ENCODE peak calls at places on chromosomes 7 and 10, in six cellular contexts. H is suprapubic skin, V is fibroblast of mammary gland, T is astrocyte of the spinal cord, X is HL-60, O is mammary epithelial cell. W is an unnamed sample.

GRCh38 chr7:69927461-69927860 is 329.2 kb downstream of the AUTS2 start:
- DNase-seq in H (no peak), V (no peak), T (no peak), X (no peak), O (no peak), W (no peak)

GRCh38 chr10:65040796-65041195 is 1519.6 kb downstream of the REEP3 start:
- DNase-seq in H (no peak), V (no peak), T (no peak), X (no peak), O (no peak), W (no peak)

GRCh38 chr7:148334959-148335577 is 255.5 kb upstream of the C7orf33 start:
- DNase-seq in H (no peak), V (peak), T (peak), X (no peak), O (peak), W (peak)

GRCh38 chr7:142711722-142712616 is 37.3 kb upstream of the PRSS1 start:
- DNase-seq in H (no peak), V (peak), T (peak), X (peak), O (peak), W (no peak)

GRCh38 chr10:113704637-113705343 is 25.1 kb downstream of the CASP7 start:
- DNase-seq in H (no peak), V (peak), T (peak), X (no peak), O (peak), W (no peak)

GRCh38 chr7:127667017-127667670 is 15.2 kb downstream of the SND1 start:
- DNase-seq in H (no peak), V (peak), T (peak), X (no peak), O (peak), W (no peak)

GRCh38 chr10:101897633-101898032 is 54.0 kb upstream of the KCNIP2 start:
- DNase-seq in H (no peak), V (peak), T (peak), X (peak), O (no peak), W (no peak)

GRCh38 chr7:24660541-24660940 is 87.3 kb downstream of the PALS2 start:
- DNase-seq in H (no peak), V (peak), T (no peak), X (no peak), O (no peak), W (peak)

GRCh38 chr7:34675749-34676374 is 17.8 kb downstream of the NPSR1 start:
- DNase-seq in H (no peak), V (peak), T (peak), X (peak), O (no peak), W (no peak)

GRCh38 chr10:131652416-131652815 is 248.4 kb upstream of the PPP2R2D start:
- DNase-seq in H (peak), V (no peak), T (no peak), X (no peak), O (no peak), W (no peak)

GRCh38 chr10:92830478-92831389 is 17.6 kb upstream of the EXOC6 start:
- DNase-seq in H (no peak), V (no peak), T (no peak), X (peak), O (no peak), W (no peak)

GRCh38 chr10:79436066-79436849 is 9.2 kb downstream of the ZCCHC24 start:
- DNase-seq in H (peak), V (no peak), T (no peak), X (no peak), O (no peak), W (no peak)

GRCh38 chr10:29951441-29951931 is 107.9 kb downstream of the JCAD start:
- DNase-seq in H (no peak), V (peak), T (peak), X (no peak), O (peak), W (no peak)

GRCh38 chr10:102635377-102635776 is 8.9 kb upstream of the TRIM8 start:
- DNase-seq in H (no peak), V (no peak), T (no peak), X (peak), O (no peak), W (no peak)

GRCh38 chr7:131652934-131653333 is 96.5 kb upstream of the PODXL start:
- DNase-seq in H (no peak), V (no peak), T (no peak), X (no peak), O (no peak), W (no peak)

GRCh38 chr10:48289652-48290238 is 15.2 kb upstream of the FRMPD2 start:
- DNase-seq in H (no peak), V (peak), T (peak), X (peak), O (peak), W (no peak)

GRCh38 chr7:123656544-123657303 is 1.1 kb downstream of the LMOD2 start:
- DNase-seq in H (no peak), V (no peak), T (no peak), X (no peak), O (no peak), W (no peak)

GRCh38 chr7:32957326-32958045 is at the start of gene FKBP9:
- DNase-seq in H (peak), V (peak), T (peak), X (peak), O (peak), W (peak)

GRCh38 chr7:79553811-79554555 is 100.5 kb upstream of the MAGI2 start:
- DNase-seq in H (no peak), V (peak), T (no peak), X (no peak), O (peak), W (no peak)

GRCh38 chr7:145665499-145666258 is 450.9 kb upstream of the CNTNAP2 start:
- DNase-seq in H (no peak), V (no peak), T (no peak), X (no peak), O (no peak), W (no peak)

GRCh38 chr7:116786791-116787443 is 75.5 kb upstream of the CAPZA2 start:
- DNase-seq in H (no peak), V (peak), T (peak), X (no peak), O (peak), W (no peak)

GRCh38 chr7:53246974-53247373 is 211.5 kb downstream of the POM121L12 start:
- DNase-seq in H (no peak), V (no peak), T (no peak), X (no peak), O (no peak), W (no peak)

GRCh38 chr7:257647-257992 is 32.4 kb upstream of the FOXL3 start:
- DNase-seq in H (no peak), V (no peak), T (no peak), X (no peak), O (no peak), W (no peak)

GRCh38 chr10:23408330-23408976 is 30.4 kb upstream of the OTUD1 start:
- DNase-seq in H (no peak), V (peak), T (no peak), X (no peak), O (no peak), W (no peak)

GRCh38 chr7:35548291-35548690 is 146.6 kb downstream of the HERPUD2 start:
- DNase-seq in H (no peak), V (no peak), T (no peak), X (no peak), O (no peak), W (no peak)

GRCh38 chr10:31083765-31084184 is 52.1 kb upstream of the ZNF438 start:
- DNase-seq in H (no peak), V (peak), T (peak), X (peak), O (peak), W (no peak)

GRCh38 chr7:157431173-157431950 is 94.6 kb downstream of the DNAJB6 start:
- DNase-seq in H (no peak), V (no peak), T (no peak), X (no peak), O (no peak), W (no peak)

GRCh38 chr10:69051303-69051702 is 36.6 kb upstream of the SRGN start:
- DNase-seq in H (no peak), V (peak), T (peak), X (peak), O (no peak), W (no peak)

GRCh38 chr10:124917168-124917938 is 24.6 kb upstream of the ZRANB1 start:
- DNase-seq in H (peak), V (peak), T (peak), X (peak), O (peak), W (no peak)

GRCh38 chr10:116158036-116158435 is 115.0 kb downstream of the GFRA1 start:
- DNase-seq in H (no peak), V (no peak), T (no peak), X (no peak), O (no peak), W (no peak)

GRCh38 chr10:73810358-73810734 is 1.1 kb downstream of the NDST2 start:
- DNase-seq in H (no peak), V (peak), T (no peak), X (no peak), O (no peak), W (no peak)

GRCh38 chr10:61262486-61263261 is 190.5 kb downstream of the TMEM26 start:
- DNase-seq in H (no peak), V (peak), T (peak), X (no peak), O (no peak), W (no peak)

GRCh38 chr7:29345590-29345989 is 151.0 kb downstream of the CHN2 start:
- DNase-seq in H (no peak), V (peak), T (peak), X (peak), O (peak), W (no peak)

GRCh38 chr10:13712799-13713581 is 126.2 kb downstream of the PRPF18 start:
- DNase-seq in H (peak), V (peak), T (peak), X (peak), O (peak), W (peak)

GRCh38 chr7:6386779-6387178 is 61.0 kb downstream of the DAGLB start:
- DNase-seq in H (no peak), V (no peak), T (no peak), X (no peak), O (no peak), W (no peak)

DNA sequence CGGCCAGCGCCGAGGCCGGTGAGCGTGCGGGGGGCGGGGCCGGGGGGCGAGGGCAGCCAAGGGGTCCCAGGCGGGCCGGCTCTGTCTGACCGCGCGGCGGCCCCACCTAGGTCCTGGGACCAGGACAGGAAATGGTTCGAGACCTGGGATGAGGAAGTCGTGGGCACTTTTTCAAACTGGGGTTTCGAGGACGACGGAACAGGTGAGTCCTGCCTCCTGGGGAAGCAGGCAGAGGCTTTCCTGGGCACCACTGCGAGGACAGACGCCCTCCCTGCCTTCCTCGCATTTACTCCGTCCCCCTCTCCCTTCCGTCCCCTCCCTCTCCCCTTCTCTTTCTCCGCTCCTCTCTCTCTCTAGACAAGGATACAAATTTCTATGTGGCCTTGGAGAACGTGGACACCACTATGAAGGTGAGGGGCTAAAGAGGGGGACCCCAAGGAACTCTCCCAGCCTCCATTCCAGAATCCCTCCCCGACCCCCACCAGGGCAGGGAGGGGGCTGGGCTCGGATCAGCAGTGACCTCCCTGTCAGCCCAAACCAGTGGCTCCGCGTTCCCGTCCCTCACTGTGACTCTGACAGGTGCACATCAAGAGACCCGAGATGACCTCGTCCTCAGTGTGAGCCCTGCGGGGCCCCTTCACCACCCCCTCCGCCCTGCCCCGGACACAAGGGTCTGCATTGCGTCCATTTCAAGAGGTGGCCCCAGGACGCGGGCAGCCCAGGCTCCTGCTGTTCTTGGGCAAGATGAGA is 2.6 kb upstream of the MUC12 start:
- DNase-seq in H (no peak), V (no peak), T (no peak), X (peak), O (no peak), W (no peak)
- TF ChIP-seq CTCF in H (no peak), V (no peak), T (no peak), X (no peak), O (no peak), W (no peak)

DNA sequence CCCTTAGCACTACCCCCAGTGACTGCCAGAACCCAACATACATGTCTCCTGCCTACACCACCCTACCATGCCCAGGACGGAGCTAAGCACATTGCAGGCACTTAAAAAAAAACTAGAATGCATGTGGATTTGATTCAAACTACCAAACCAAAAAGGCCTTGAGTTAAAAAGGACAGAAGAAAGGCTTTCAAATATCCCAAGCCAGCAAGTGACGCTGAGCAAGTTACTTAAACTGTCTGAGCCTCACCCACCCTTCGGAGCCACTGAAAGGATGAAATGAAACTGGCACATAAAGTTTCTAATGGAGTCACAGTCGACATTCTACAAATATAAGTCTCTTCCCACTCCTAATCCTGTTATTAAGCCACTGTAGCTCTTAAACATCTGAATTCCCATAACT is 1.8 kb downstream of the CPXM2 start:
- DNase-seq in H (no peak), V (no peak), T (no peak), X (no peak), O (no peak), W (no peak)
- H3K4me3 ChIP-seq in H (no peak), V (no peak), T (no peak), X (no peak), O (no peak), W (no peak)

DNA sequence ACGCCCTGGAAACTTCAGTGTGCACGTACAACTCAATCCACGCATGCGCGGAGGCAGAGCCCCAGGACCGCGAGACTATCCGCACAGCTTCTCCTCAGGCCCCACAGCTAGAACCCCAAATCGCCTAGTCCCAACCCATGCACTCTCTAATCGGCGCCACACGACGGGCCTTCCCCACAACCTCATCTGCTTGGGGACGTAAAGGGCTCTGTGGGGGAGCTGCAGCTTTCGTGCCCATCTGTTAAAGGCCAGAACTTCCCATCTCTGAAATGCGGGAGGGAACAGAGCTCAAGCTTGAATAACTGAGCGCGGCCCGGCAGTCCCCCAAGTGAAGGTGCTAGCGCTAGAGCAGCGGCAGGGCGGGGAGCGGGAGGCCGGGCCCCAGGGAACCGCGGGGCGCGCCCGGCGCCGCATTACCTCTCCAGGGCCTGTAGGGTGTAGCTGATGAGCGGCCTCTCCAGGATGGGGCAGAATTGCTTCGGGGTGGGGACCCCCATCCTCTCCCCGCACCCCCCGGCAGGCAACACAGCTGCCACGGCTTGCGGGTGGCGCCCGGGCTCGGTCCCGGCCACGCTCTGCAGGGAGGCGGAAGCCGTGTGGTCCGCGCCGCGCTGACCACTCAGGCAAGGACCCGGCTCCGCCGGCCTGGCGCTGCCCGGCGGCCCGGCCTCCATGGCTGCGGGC is 547 bp downstream of the CRPPA start:
- DNase-seq in H (peak), V (peak), T (peak), X (peak), O (peak), W (peak)
- TF ChIP-seq CTCF in H (peak), V (no peak), T (peak), X (no peak), O (peak), W (peak)

DNA sequence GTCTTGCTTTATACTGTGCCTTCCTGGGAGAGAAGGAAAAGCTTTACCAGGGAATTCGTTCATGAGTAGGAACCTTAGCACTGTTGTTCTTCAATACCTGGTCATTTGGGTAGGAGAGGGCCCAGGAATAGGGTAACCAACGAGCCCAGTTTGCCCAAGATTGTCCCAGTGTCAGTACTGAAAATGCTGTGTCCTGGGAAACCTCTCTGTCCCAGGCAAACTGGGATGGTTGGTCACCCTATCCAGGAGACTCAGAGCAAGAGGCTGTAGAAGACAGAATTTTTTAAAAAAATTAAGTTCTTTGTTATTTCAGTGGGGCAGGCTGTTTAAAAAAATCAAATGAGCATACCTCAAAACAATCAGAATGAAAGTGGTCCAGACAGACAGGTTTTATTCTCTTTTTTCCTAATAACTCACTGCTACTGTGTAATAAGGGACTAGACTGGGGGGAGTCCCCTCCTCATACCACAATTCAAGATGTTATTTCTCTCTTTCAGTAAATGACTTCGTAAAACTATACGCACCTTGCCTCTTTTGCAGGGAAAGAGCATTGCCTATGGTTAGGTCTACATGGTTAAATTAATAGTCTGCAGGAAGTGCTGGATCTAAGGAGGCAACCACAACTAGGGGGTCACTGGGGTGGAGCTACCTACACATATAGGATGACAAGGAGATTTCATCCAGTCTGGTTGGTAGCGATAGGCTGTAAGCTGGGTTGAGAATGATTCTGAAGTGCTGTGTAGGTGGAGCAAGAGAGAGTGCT is 41.1 kb upstream of the FAM133B start:
- DNase-seq in H (no peak), V (no peak), T (no peak), X (no peak), O (no peak), W (no peak)
- H3K4me3 ChIP-seq in H (no peak), V (no peak), T (no peak), X (no peak), O (no peak), W (no peak)